ENCODE peak calls at places on chromosomes 2 and 18, in seven cellular contexts. N is stomach, D is epithelial cell of esophagus, H is choroid plexus epithelial cell, J is BJ, B is spleen, T is neural progenitor cell. S is an unnamed sample.
A peak's percentile ranks its signal among the peaks of the same experiment; 100 is the strongest.

GRCh38 chr2:42907835-42908234 is 115.5 kb upstream of the HAAO start:
- DNase-seq in N (no peak), D (no peak), H (no peak), J (no peak), B (no peak), T (no peak), S (peak; percentile 40)

GRCh38 chr2:120391905-120392665 is 46.1 kb downstream of the INHBB start:
- DNase-seq in N (peak; percentile 11), D (no peak), H (no peak), J (no peak), B (peak; percentile 41), T (no peak), S (peak; percentile 46)

GRCh38 chr2:240434728-240435456 is 571 bp upstream of the GPC1 start:
- DNase-seq in N (peak; percentile 93), D (peak; percentile 96), H (peak; percentile 89), J (peak; percentile 26), B (peak; percentile 95), T (peak; percentile 96), S (peak; percentile 91)

GRCh38 chr2:190420822-190421221 is 12.7 kb downstream of the MFSD6 start:
- DNase-seq in N (no peak), D (no peak), H (peak; percentile 19), J (no peak), B (no peak), T (no peak), S (no peak)

GRCh38 chr2:181778621-181779195 is 98.4 kb upstream of the NEUROD1 start:
- DNase-seq in N (no peak), D (no peak), H (no peak), J (no peak), B (no peak), T (peak; percentile 31), S (no peak)

GRCh38 chr2:223262946-223263345 is 211.0 kb downstream of the KCNE4 start:
- DNase-seq in N (no peak), D (peak; percentile 97), H (peak; percentile 35), J (no peak), B (no peak), T (no peak), S (no peak)

GRCh38 chr2:169693344-169693743 is 861 bp downstream of the CFAP210 start:
- DNase-seq in N (no peak), D (no peak), H (no peak), J (no peak), B (no peak), T (no peak), S (no peak)

GRCh38 chr2:190746971-190747761 is 98.3 kb downstream of the NAB1 start:
- DNase-seq in N (no peak), D (no peak), H (peak; percentile 73), J (no peak), B (no peak), T (no peak), S (no peak)

GRCh38 chr2:119229716-119230115 is 6.1 kb downstream of the STEAP3 start:
- DNase-seq in N (no peak), D (peak; percentile 26), H (no peak), J (no peak), B (no peak), T (no peak), S (no peak)

GRCh38 chr2:169086893-169087467 is 17.6 kb downstream of the DHRS9 start:
- DNase-seq in N (no peak), D (peak; percentile 51), H (no peak), J (no peak), B (no peak), T (no peak), S (no peak)

GRCh38 chr2:14524041-14524802 is 108.3 kb upstream of the LRATD1 start:
- DNase-seq in N (no peak), D (peak; percentile 86), H (peak; percentile 51), J (peak; percentile 74), B (no peak), T (no peak), S (no peak)

DNA sequence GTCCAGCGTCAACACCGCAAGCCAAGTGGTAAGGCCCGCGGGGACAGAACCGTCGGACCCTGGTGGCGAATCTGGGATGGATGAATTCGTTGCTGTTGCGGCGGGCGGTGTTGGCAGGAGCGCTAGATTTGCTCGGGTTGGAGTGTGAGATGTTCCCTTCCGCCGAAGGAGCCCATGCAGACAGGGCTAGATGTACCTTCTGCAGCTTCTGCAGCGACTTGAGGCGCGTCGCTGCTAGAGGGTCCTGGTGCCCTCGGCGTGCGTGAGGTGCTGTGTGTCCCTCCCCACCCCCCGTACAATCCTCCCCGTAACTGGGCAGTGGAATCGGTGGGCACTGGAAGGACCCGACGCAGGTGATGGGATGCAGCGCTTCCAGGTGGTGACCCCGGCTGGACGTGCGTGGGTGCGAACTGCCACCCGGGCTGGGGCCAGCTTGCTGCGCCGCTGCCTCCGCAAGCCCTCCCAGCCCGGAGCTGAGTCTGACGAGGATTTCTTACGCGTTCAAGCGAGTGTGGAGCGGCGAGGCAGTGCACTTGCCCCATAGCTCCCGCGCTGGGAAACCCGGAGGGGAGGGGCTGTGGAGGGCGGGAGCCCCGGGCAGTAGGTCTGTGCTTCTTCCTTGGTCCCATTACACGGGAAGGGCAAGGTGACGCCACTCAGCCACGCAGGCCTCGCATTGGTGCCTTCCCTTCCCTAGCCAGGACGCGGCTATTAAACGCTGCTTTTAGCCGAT is 34.3 kb downstream of the CHRNA1 start:
- DNase-seq in N (no peak), D (peak; percentile 18), H (peak; percentile 26), J (no peak), B (no peak), T (peak; percentile 58), S (no peak)
- H3K4me3 ChIP-seq in N (peak overlapping the region; percentile 53), D (peak overlapping the region; percentile 11), H (peak overlapping the region; percentile 51), J (peak overlapping the region; percentile 30), B (peak overlapping the region; percentile 34), T (peak overlapping the region; percentile 43), S (peak overlapping the region; percentile 75)

GRCh38 chr2:174629514-174629913 is 31.9 kb upstream of the WIPF1 start:
- DNase-seq in N (no peak), D (no peak), H (no peak), J (no peak), B (no peak), T (no peak), S (no peak)

GRCh38 chr2:174632847-174633620 is 35.4 kb upstream of the WIPF1 start:
- DNase-seq in N (no peak), D (no peak), H (peak; percentile 58), J (no peak), B (no peak), T (no peak), S (no peak)

GRCh38 chr2:174633621-174633927 is 36.0 kb upstream of the WIPF1 start:
- DNase-seq in N (no peak), D (no peak), H (peak; percentile 16), J (no peak), B (peak; percentile 77), T (peak; percentile 20), S (no peak)

GRCh38 chr2:174630097-174630496 is 32.5 kb upstream of the WIPF1 start:
- DNase-seq in N (no peak), D (no peak), H (no peak), J (no peak), B (no peak), T (no peak), S (no peak)

GRCh38 chr2:174631009-174631981 is 33.7 kb upstream of the WIPF1 start:
- DNase-seq in N (no peak), D (no peak), H (peak; percentile 82), J (peak; percentile 61), B (no peak), T (no peak), S (no peak)
- H3K4me3 ChIP-seq in N (no peak overlapping the region), D (no peak overlapping the region), H (no peak overlapping the region), J (no peak overlapping the region), B (peak overlapping the region; percentile 53), T (no peak overlapping the region), S (no peak overlapping the region)

DNA sequence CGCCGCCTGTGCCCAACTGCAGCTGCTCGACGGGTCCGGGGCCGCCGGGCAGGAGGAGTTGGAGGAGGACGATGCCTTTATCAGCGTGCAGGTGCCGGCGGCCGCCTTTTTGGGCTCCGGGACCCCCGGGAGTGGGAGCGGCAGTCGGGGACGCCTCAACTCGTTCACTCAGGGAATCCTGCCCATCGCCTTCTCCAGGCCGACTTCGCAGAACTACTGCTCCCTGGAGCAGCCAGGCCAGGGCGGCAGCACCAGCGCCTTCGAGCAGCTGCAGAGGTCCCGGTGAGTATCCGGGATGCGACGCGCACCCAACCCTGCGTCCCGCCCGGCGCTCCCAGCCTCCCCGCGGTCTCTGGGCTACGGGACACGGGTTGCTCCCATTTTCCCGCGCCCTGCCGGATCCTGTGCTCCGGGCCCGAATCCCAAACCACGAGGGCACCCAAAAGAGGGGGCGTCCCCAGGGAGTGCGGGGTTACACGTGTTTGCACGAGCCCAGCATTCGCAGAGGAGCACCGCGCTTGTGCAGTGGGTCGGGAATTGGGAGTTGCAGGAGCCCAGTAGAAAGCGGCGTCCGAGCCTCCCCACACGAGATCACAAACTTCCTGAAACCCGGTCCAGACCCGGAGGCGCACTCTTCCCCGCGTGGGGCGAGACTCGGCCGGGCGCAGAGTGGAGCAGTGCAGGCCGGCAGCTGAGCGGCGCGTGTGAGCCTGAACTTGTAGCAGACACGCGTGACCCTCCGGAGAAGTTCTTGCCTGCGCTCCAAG is 1.2 kb downstream of the CABLES1 start:
- DNase-seq in N (peak; percentile 40), D (peak; percentile 27), H (peak; percentile 37), J (no peak), B (peak; percentile 86), T (peak; percentile 41), S (peak; percentile 80)
- H3K4me3 ChIP-seq in N (peak overlapping the region; percentile 80), D (no peak overlapping the region), H (peak overlapping the region; percentile 74), J (peak overlapping the region; percentile 49), B (peak overlapping the region; percentile 53), T (peak overlapping the region; percentile 59), S (peak overlapping the region; percentile 94)

GRCh38 chr18:58242978-58243377 is 199.0 kb downstream of the NEDD4L start:
- DNase-seq in N (no peak), D (no peak), H (no peak), J (no peak), B (no peak), T (no peak), S (no peak)

GRCh38 chr18:58251416-58251815 is 207.4 kb downstream of the NEDD4L start:
- DNase-seq in N (no peak), D (no peak), H (peak; percentile 25), J (no peak), B (no peak), T (no peak), S (no peak)

GRCh38 chr18:58249677-58250076 is 205.7 kb downstream of the NEDD4L start:
- DNase-seq in N (no peak), D (no peak), H (no peak), J (no peak), B (no peak), T (no peak), S (no peak)

GRCh38 chr18:58243401-58243800 is 199.4 kb downstream of the NEDD4L start:
- DNase-seq in N (no peak), D (no peak), H (no peak), J (no peak), B (no peak), T (no peak), S (no peak)

GRCh38 chr18:58247363-58247834 is 203.4 kb downstream of the NEDD4L start:
- DNase-seq in N (no peak), D (peak; percentile 45), H (peak; percentile 33), J (no peak), B (no peak), T (peak; percentile 66), S (no peak)
- H3K4me3 ChIP-seq in N (peak overlapping the region; percentile 23), D (peak overlapping the region; percentile 1), H (peak overlapping the region; percentile 40), J (no peak overlapping the region), B (no peak overlapping the region), T (peak overlapping the region; percentile 18), S (peak overlapping the region; percentile 59)

GRCh38 chr2:88350262-88350640 is 102.2 kb downstream of the FOXI3 start:
- DNase-seq in N (no peak), D (no peak), H (no peak), J (no peak), B (no peak), T (peak; percentile 22), S (no peak)
- H3K4me3 ChIP-seq in N (peak overlapping the region; percentile 43), D (no peak overlapping the region), H (no peak overlapping the region), J (no peak overlapping the region), B (no peak overlapping the region), T (peak overlapping the region; percentile 42), S (peak overlapping the region; percentile 55)